ENCODE peak calls at places on chromosomes 3 and 15, in eight cellular contexts. U is posterior vena cava; F is adrenal gland; O is brain microvascular endothelial cell; L is EL; I is GM19239; G is NCI-H187 treated with DMSO at 0.1 percent for 48 hours; N is naive thymus-derived CD8-positive, alpha-beta T cell. H is an unnamed sample.

GRCh38 chr3:56725175-56725574 is 42.1 kb upstream of the TASOR start:
- DNase-seq in U (no peak), F (no peak), O (no peak), L (no peak), I (peak), G (no peak), N (peak), H (no peak)

GRCh38 chr15:45023659-45024320 is 795 bp downstream of the SORD start:
- DNase-seq in U (no peak), F (peak), O (peak), L (peak), I (no peak), G (no peak), N (no peak), H (no peak)

GRCh38 chr15:99433757-99434211 is 132.0 kb upstream of the MEF2A start:
- DNase-seq in U (peak), F (no peak), O (no peak), L (no peak), I (no peak), G (no peak), N (no peak), H (no peak)

GRCh38 chr15:53665930-53666329 is 93.5 kb downstream of the WDR72 start:
- DNase-seq in U (no peak), F (no peak), O (no peak), L (no peak), I (no peak), G (no peak), N (no peak), H (no peak)

GRCh38 chr3:51670053-51670666 is 892 bp upstream of the TEX264 start:
- DNase-seq in U (no peak), F (peak), O (no peak), L (no peak), I (no peak), G (no peak), N (peak), H (no peak)

GRCh38 chr3:114584734-114585371 is 291.0 kb downstream of the TIGIT start:
- DNase-seq in U (no peak), F (no peak), O (no peak), L (no peak), I (no peak), G (no peak), N (no peak), H (no peak)

GRCh38 chr3:87120221-87120620 is 106.9 kb upstream of the CHMP2B start:
- DNase-seq in U (no peak), F (no peak), O (no peak), L (no peak), I (no peak), G (no peak), N (no peak), H (no peak)

GRCh38 chr15:101676965-101677364 is 24.8 kb upstream of the TM2D3 start:
- DNase-seq in U (no peak), F (no peak), O (no peak), L (no peak), I (no peak), G (no peak), N (no peak), H (no peak)

GRCh38 chr3:52524752-52525661 is 8.7 kb downstream of the NT5DC2 start:
- DNase-seq in U (peak), F (peak), O (peak), L (no peak), I (no peak), G (no peak), N (no peak), H (peak)

GRCh38 chr3:86708908-86709307 is 282.0 kb downstream of the VGLL3 start:
- DNase-seq in U (peak), F (no peak), O (no peak), L (no peak), I (no peak), G (no peak), N (no peak), H (no peak)

GRCh38 chr15:30929064-30929669 is 25.5 kb downstream of the FAN1 start:
- DNase-seq in U (no peak), F (no peak), O (no peak), L (peak), I (no peak), G (no peak), N (no peak), H (no peak)

GRCh38 chr3:134458451-134458850 is 27.3 kb downstream of the ANAPC13 start:
- DNase-seq in U (no peak), F (no peak), O (no peak), L (no peak), I (no peak), G (no peak), N (no peak), H (no peak)

GRCh38 chr3:13199006-13199776 is 126.0 kb upstream of the IQSEC1 start:
- DNase-seq in U (peak), F (no peak), O (no peak), L (no peak), I (no peak), G (no peak), N (no peak), H (no peak)

GRCh38 chr3:142047021-142047369 is 102.3 kb downstream of the TFDP2 start:
- DNase-seq in U (no peak), F (no peak), O (no peak), L (no peak), I (no peak), G (no peak), N (no peak), H (no peak)

GRCh38 chr15:78304487-78305413 is 5.3 kb upstream of the SKIC8 start:
- DNase-seq in U (no peak), F (no peak), O (no peak), L (no peak), I (no peak), G (no peak), N (no peak), H (no peak)

GRCh38 chr15:65217526-65218482 is 6.5 kb upstream of the CILP start:
- DNase-seq in U (no peak), F (no peak), O (no peak), L (no peak), I (no peak), G (no peak), N (no peak), H (no peak)

GRCh38 chr15:40244961-40245523 is 6.2 kb downstream of the PAK6 start:
- DNase-seq in U (no peak), F (no peak), O (no peak), L (no peak), I (no peak), G (no peak), N (no peak), H (no peak)

GRCh38 chr3:150681037-150681436 is 22.7 kb downstream of the ERICH6 start:
- DNase-seq in U (no peak), F (no peak), O (no peak), L (no peak), I (peak), G (no peak), N (no peak), H (no peak)

GRCh38 chr15:39393575-39394335 is 187.1 kb upstream of the THBS1 start:
- DNase-seq in U (no peak), F (no peak), O (no peak), L (peak), I (no peak), G (no peak), N (no peak), H (peak)